ENCODE peak calls at places on chromosomes 12 and 14, in eight cellular contexts. H is type B pancreatic cell, Q is AG04449, L is small intestine, C is left lobe of liver, F is HEK293T, N is endothelial cell, J is left lung. R is an unnamed sample.

GRCh38 chr12:121110211-121110940 is 22.3 kb upstream of the P2RX7 start:
- DNase-seq in H (no peak), Q (no peak), L (peak), C (peak), F (peak), N (peak), J (no peak), R (peak)

GRCh38 chr12:6069452-6070093 is 54.9 kb downstream of the VWF start:
- DNase-seq in H (no peak), Q (peak), L (peak), C (no peak), F (no peak), N (no peak), J (no peak), R (peak)

GRCh38 chr12:67456281-67456918 is 187.2 kb downstream of the CAND1 start:
- DNase-seq in H (no peak), Q (peak), L (no peak), C (no peak), F (no peak), N (no peak), J (no peak), R (peak)

GRCh38 chr14:54786816-54787215 is 115.8 kb downstream of the GCH1 start:
- DNase-seq in H (no peak), Q (no peak), L (no peak), C (peak), F (no peak), N (no peak), J (no peak), R (no peak)

GRCh38 chr12:94230357-94230905 is 82.1 kb downstream of the PLXNC1 start:
- DNase-seq in H (no peak), Q (no peak), L (no peak), C (no peak), F (no peak), N (no peak), J (no peak), R (no peak)

GRCh38 chr14:29528889-29529288 is 398.8 kb downstream of the PRKD1 start:
- DNase-seq in H (no peak), Q (no peak), L (no peak), C (no peak), F (no peak), N (no peak), J (no peak), R (peak)

GRCh38 chr14:23636317-23637211 is at the start of gene DHRS2:
- DNase-seq in H (no peak), Q (no peak), L (no peak), C (no peak), F (no peak), N (no peak), J (no peak), R (no peak)

GRCh38 chr12:110561471-110562201 is 21.5 kb downstream of the PPTC7 start:
- DNase-seq in H (no peak), Q (no peak), L (no peak), C (no peak), F (no peak), N (no peak), J (no peak), R (no peak)

GRCh38 chr12:19185262-19185929 is 55.9 kb downstream of the PLEKHA5 start:
- DNase-seq in H (no peak), Q (no peak), L (no peak), C (no peak), F (no peak), N (no peak), J (no peak), R (no peak)

GRCh38 chr12:47207005-47207717 is 127.4 kb upstream of the AMIGO2 start:
- DNase-seq in H (no peak), Q (no peak), L (peak), C (no peak), F (no peak), N (no peak), J (peak), R (no peak)

GRCh38 chr12:7017870-7018349 is 366 bp downstream of the LPCAT3 start:
- DNase-seq in H (no peak), Q (no peak), L (peak), C (no peak), F (peak), N (no peak), J (no peak), R (no peak)

GRCh38 chr14:100104523-100105300 is 39.5 kb downstream of the EVL start:
- DNase-seq in H (no peak), Q (peak), L (no peak), C (no peak), F (no peak), N (no peak), J (no peak), R (peak)

R was measured in astrocyte.